ENCODE peak calls at places on chromosomes 1 and 21, in nine cellular contexts. One of them, this sample, is unnamed.

GRCh38 chr1:167132306-167133010 is 38.6 kb downstream of the STYXL2 start:
- DNase-seq in HT1080: no peak
- DNase-seq in NK-92 treated with Interleukin-12 subunit alpha and Interleukin-12 subunit beta, amount 100 ng/mL, for 24 hours: no peak
- DNase-seq in activated naive CD4-positive, alpha-beta T cell treated with anti-CD3 and anti-CD28 coated beads for 36 hours: no peak
- DNase-seq in HEK293T: no peak
- DNase-seq in activated CD4-positive, alpha-beta T cell treated with anti-CD3 and anti-CD28 coated beads, Interleukin-2, amount 10 ng/mL, durations not matched to agents 7 days and 5 days: no peak
- DNase-seq in head of caudate nucleus: no peak
- DNase-seq in choroid plexus epithelial cell: no peak
- DNase-seq in RWPE1: no peak
- DNase-seq in this sample: no peak

GRCh38 chr1:185813401-185813979 is 79.3 kb downstream of the HMCN1 start:
- DNase-seq in NK-92 treated with Interleukin-12 subunit alpha and Interleukin-12 subunit beta, amount 100 ng/mL, for 24 hours: no peak
- DNase-seq in HEK293T: peak
- DNase-seq in head of caudate nucleus: peak
- DNase-seq in choroid plexus epithelial cell: peak
- DNase-seq in activated CD4-positive, alpha-beta T cell treated with anti-CD3 and anti-CD28 coated beads, Interleukin-2, amount 10 ng/mL, durations not matched to agents 7 days and 5 days: no peak
- DNase-seq in HT1080: peak
- DNase-seq in activated naive CD4-positive, alpha-beta T cell treated with anti-CD3 and anti-CD28 coated beads for 36 hours: peak
- DNase-seq in RWPE1: peak
- DNase-seq in this sample: no peak

GRCh38 chr1:217524787-217525520 is 105.9 kb downstream of the GPATCH2 start:
- DNase-seq in RWPE1: no peak
- DNase-seq in head of caudate nucleus: no peak
- DNase-seq in HEK293T: no peak
- DNase-seq in activated naive CD4-positive, alpha-beta T cell treated with anti-CD3 and anti-CD28 coated beads for 36 hours: no peak
- DNase-seq in HT1080: no peak
- DNase-seq in activated CD4-positive, alpha-beta T cell treated with anti-CD3 and anti-CD28 coated beads, Interleukin-2, amount 10 ng/mL, durations not matched to agents 7 days and 5 days: no peak
- DNase-seq in NK-92 treated with Interleukin-12 subunit alpha and Interleukin-12 subunit beta, amount 100 ng/mL, for 24 hours: no peak
- DNase-seq in choroid plexus epithelial cell: peak
- DNase-seq in this sample: no peak

GRCh38 chr1:85109475-85109874 is 61.2 kb upstream of the MCOLN3 start:
- DNase-seq in choroid plexus epithelial cell: peak
- DNase-seq in activated naive CD4-positive, alpha-beta T cell treated with anti-CD3 and anti-CD28 coated beads for 36 hours: peak
- DNase-seq in HEK293T: peak
- DNase-seq in head of caudate nucleus: peak
- DNase-seq in RWPE1: peak
- DNase-seq in activated CD4-positive, alpha-beta T cell treated with anti-CD3 and anti-CD28 coated beads, Interleukin-2, amount 10 ng/mL, durations not matched to agents 7 days and 5 days: peak
- DNase-seq in HT1080: peak
- DNase-seq in NK-92 treated with Interleukin-12 subunit alpha and Interleukin-12 subunit beta, amount 100 ng/mL, for 24 hours: no peak
- DNase-seq in this sample: no peak

GRCh38 chr1:112247971-112248370 is 148.0 kb upstream of the CTTNBP2NL start:
- DNase-seq in HT1080: no peak
- DNase-seq in HEK293T: no peak
- DNase-seq in choroid plexus epithelial cell: no peak
- DNase-seq in activated naive CD4-positive, alpha-beta T cell treated with anti-CD3 and anti-CD28 coated beads for 36 hours: no peak
- DNase-seq in RWPE1: no peak
- DNase-seq in head of caudate nucleus: no peak
- DNase-seq in NK-92 treated with Interleukin-12 subunit alpha and Interleukin-12 subunit beta, amount 100 ng/mL, for 24 hours: no peak
- DNase-seq in activated CD4-positive, alpha-beta T cell treated with anti-CD3 and anti-CD28 coated beads, Interleukin-2, amount 10 ng/mL, durations not matched to agents 7 days and 5 days: no peak
- DNase-seq in this sample: no peak

GRCh38 chr1:159483501-159483900 is 44.0 kb downstream of the OR10J1 start:
- DNase-seq in activated CD4-positive, alpha-beta T cell treated with anti-CD3 and anti-CD28 coated beads, Interleukin-2, amount 10 ng/mL, durations not matched to agents 7 days and 5 days: no peak
- DNase-seq in HEK293T: no peak
- DNase-seq in RWPE1: no peak
- DNase-seq in HT1080: no peak
- DNase-seq in NK-92 treated with Interleukin-12 subunit alpha and Interleukin-12 subunit beta, amount 100 ng/mL, for 24 hours: no peak
- DNase-seq in choroid plexus epithelial cell: no peak
- DNase-seq in activated naive CD4-positive, alpha-beta T cell treated with anti-CD3 and anti-CD28 coated beads for 36 hours: no peak
- DNase-seq in head of caudate nucleus: no peak
- DNase-seq in this sample: no peak

GRCh38 chr1:151106891-151107290 is 36.3 kb downstream of the GABPB2 start:
- DNase-seq in RWPE1: peak
- DNase-seq in activated naive CD4-positive, alpha-beta T cell treated with anti-CD3 and anti-CD28 coated beads for 36 hours: no peak
- DNase-seq in NK-92 treated with Interleukin-12 subunit alpha and Interleukin-12 subunit beta, amount 100 ng/mL, for 24 hours: no peak
- DNase-seq in activated CD4-positive, alpha-beta T cell treated with anti-CD3 and anti-CD28 coated beads, Interleukin-2, amount 10 ng/mL, durations not matched to agents 7 days and 5 days: no peak
- DNase-seq in HEK293T: no peak
- DNase-seq in choroid plexus epithelial cell: peak
- DNase-seq in head of caudate nucleus: no peak
- DNase-seq in HT1080: peak
- DNase-seq in this sample: no peak

GRCh38 chr1:29970747-29971325 is 734.5 kb downstream of the PTPRU start:
- DNase-seq in activated naive CD4-positive, alpha-beta T cell treated with anti-CD3 and anti-CD28 coated beads for 36 hours: no peak
- DNase-seq in HT1080: no peak
- DNase-seq in NK-92 treated with Interleukin-12 subunit alpha and Interleukin-12 subunit beta, amount 100 ng/mL, for 24 hours: no peak
- DNase-seq in head of caudate nucleus: peak
- DNase-seq in RWPE1: no peak
- DNase-seq in activated CD4-positive, alpha-beta T cell treated with anti-CD3 and anti-CD28 coated beads, Interleukin-2, amount 10 ng/mL, durations not matched to agents 7 days and 5 days: no peak
- DNase-seq in HEK293T: no peak
- DNase-seq in choroid plexus epithelial cell: no peak
- DNase-seq in this sample: peak

GRCh38 chr1:7485086-7485780 is 285.9 kb upstream of the VAMP3 start:
- DNase-seq in head of caudate nucleus: no peak
- DNase-seq in HT1080: no peak
- DNase-seq in NK-92 treated with Interleukin-12 subunit alpha and Interleukin-12 subunit beta, amount 100 ng/mL, for 24 hours: no peak
- DNase-seq in activated CD4-positive, alpha-beta T cell treated with anti-CD3 and anti-CD28 coated beads, Interleukin-2, amount 10 ng/mL, durations not matched to agents 7 days and 5 days: no peak
- DNase-seq in activated naive CD4-positive, alpha-beta T cell treated with anti-CD3 and anti-CD28 coated beads for 36 hours: no peak
- DNase-seq in HEK293T: no peak
- DNase-seq in RWPE1: no peak
- DNase-seq in choroid plexus epithelial cell: no peak
- DNase-seq in this sample: no peak

GRCh38 chr1:36794460-36794859 is 239.9 kb downstream of the GRIK3 start:
- DNase-seq in head of caudate nucleus: no peak
- DNase-seq in activated CD4-positive, alpha-beta T cell treated with anti-CD3 and anti-CD28 coated beads, Interleukin-2, amount 10 ng/mL, durations not matched to agents 7 days and 5 days: no peak
- DNase-seq in HT1080: no peak
- DNase-seq in HEK293T: no peak
- DNase-seq in RWPE1: no peak
- DNase-seq in activated naive CD4-positive, alpha-beta T cell treated with anti-CD3 and anti-CD28 coated beads for 36 hours: no peak
- DNase-seq in choroid plexus epithelial cell: no peak
- DNase-seq in NK-92 treated with Interleukin-12 subunit alpha and Interleukin-12 subunit beta, amount 100 ng/mL, for 24 hours: no peak
- DNase-seq in this sample: no peak

GRCh38 chr1:37472994-37473393 is 1.4 kb upstream of the ZC3H12A start:
- DNase-seq in RWPE1: no peak
- DNase-seq in HT1080: no peak
- DNase-seq in activated CD4-positive, alpha-beta T cell treated with anti-CD3 and anti-CD28 coated beads, Interleukin-2, amount 10 ng/mL, durations not matched to agents 7 days and 5 days: no peak
- DNase-seq in HEK293T: no peak
- DNase-seq in choroid plexus epithelial cell: no peak
- DNase-seq in head of caudate nucleus: no peak
- DNase-seq in activated naive CD4-positive, alpha-beta T cell treated with anti-CD3 and anti-CD28 coated beads for 36 hours: no peak
- DNase-seq in NK-92 treated with Interleukin-12 subunit alpha and Interleukin-12 subunit beta, amount 100 ng/mL, for 24 hours: no peak
- DNase-seq in this sample: no peak

GRCh38 chr1:15153184-15153841 is at the start of gene TMEM51:
- DNase-seq in HT1080: peak
- DNase-seq in choroid plexus epithelial cell: peak
- DNase-seq in head of caudate nucleus: peak
- DNase-seq in HEK293T: peak
- DNase-seq in activated naive CD4-positive, alpha-beta T cell treated with anti-CD3 and anti-CD28 coated beads for 36 hours: no peak
- DNase-seq in NK-92 treated with Interleukin-12 subunit alpha and Interleukin-12 subunit beta, amount 100 ng/mL, for 24 hours: no peak
- DNase-seq in activated CD4-positive, alpha-beta T cell treated with anti-CD3 and anti-CD28 coated beads, Interleukin-2, amount 10 ng/mL, durations not matched to agents 7 days and 5 days: no peak
- DNase-seq in RWPE1: peak
- DNase-seq in this sample: peak

GRCh38 chr1:178037510-178038253 is 56.2 kb upstream of the RASAL2 start:
- DNase-seq in choroid plexus epithelial cell: peak
- DNase-seq in NK-92 treated with Interleukin-12 subunit alpha and Interleukin-12 subunit beta, amount 100 ng/mL, for 24 hours: no peak
- DNase-seq in HEK293T: peak
- DNase-seq in activated naive CD4-positive, alpha-beta T cell treated with anti-CD3 and anti-CD28 coated beads for 36 hours: no peak
- DNase-seq in RWPE1: peak
- DNase-seq in activated CD4-positive, alpha-beta T cell treated with anti-CD3 and anti-CD28 coated beads, Interleukin-2, amount 10 ng/mL, durations not matched to agents 7 days and 5 days: no peak
- DNase-seq in head of caudate nucleus: peak
- DNase-seq in HT1080: no peak
- DNase-seq in this sample: peak

GRCh38 chr1:228493141-228494043 is 6.2 kb downstream of the RNF187 start:
- DNase-seq in NK-92 treated with Interleukin-12 subunit alpha and Interleukin-12 subunit beta, amount 100 ng/mL, for 24 hours: no peak
- DNase-seq in activated CD4-positive, alpha-beta T cell treated with anti-CD3 and anti-CD28 coated beads, Interleukin-2, amount 10 ng/mL, durations not matched to agents 7 days and 5 days: no peak
- DNase-seq in HEK293T: no peak
- DNase-seq in RWPE1: no peak
- DNase-seq in activated naive CD4-positive, alpha-beta T cell treated with anti-CD3 and anti-CD28 coated beads for 36 hours: no peak
- DNase-seq in HT1080: no peak
- DNase-seq in head of caudate nucleus: no peak
- DNase-seq in choroid plexus epithelial cell: no peak
- DNase-seq in this sample: no peak

GRCh38 chr1:203368624-203369451 is 17.9 kb upstream of the FMOD start:
- DNase-seq in RWPE1: peak
- DNase-seq in HEK293T: no peak
- DNase-seq in HT1080: peak
- DNase-seq in choroid plexus epithelial cell: peak
- DNase-seq in head of caudate nucleus: no peak
- DNase-seq in NK-92 treated with Interleukin-12 subunit alpha and Interleukin-12 subunit beta, amount 100 ng/mL, for 24 hours: no peak
- DNase-seq in activated CD4-positive, alpha-beta T cell treated with anti-CD3 and anti-CD28 coated beads, Interleukin-2, amount 10 ng/mL, durations not matched to agents 7 days and 5 days: no peak
- DNase-seq in activated naive CD4-positive, alpha-beta T cell treated with anti-CD3 and anti-CD28 coated beads for 36 hours: no peak
- DNase-seq in this sample: no peak

GRCh38 chr1:186967659-186968394 is 139.1 kb downstream of the PLA2G4A start:
- DNase-seq in choroid plexus epithelial cell: peak
- DNase-seq in RWPE1: peak
- DNase-seq in NK-92 treated with Interleukin-12 subunit alpha and Interleukin-12 subunit beta, amount 100 ng/mL, for 24 hours: no peak
- DNase-seq in activated CD4-positive, alpha-beta T cell treated with anti-CD3 and anti-CD28 coated beads, Interleukin-2, amount 10 ng/mL, durations not matched to agents 7 days and 5 days: no peak
- DNase-seq in HEK293T: no peak
- DNase-seq in HT1080: peak
- DNase-seq in activated naive CD4-positive, alpha-beta T cell treated with anti-CD3 and anti-CD28 coated beads for 36 hours: no peak
- DNase-seq in head of caudate nucleus: no peak
- DNase-seq in this sample: no peak

GRCh38 chr1:226646870-226647449 is 92.1 kb downstream of the ITPKB start:
- DNase-seq in activated naive CD4-positive, alpha-beta T cell treated with anti-CD3 and anti-CD28 coated beads for 36 hours: no peak
- DNase-seq in RWPE1: no peak
- DNase-seq in choroid plexus epithelial cell: no peak
- DNase-seq in activated CD4-positive, alpha-beta T cell treated with anti-CD3 and anti-CD28 coated beads, Interleukin-2, amount 10 ng/mL, durations not matched to agents 7 days and 5 days: no peak
- DNase-seq in HT1080: no peak
- DNase-seq in NK-92 treated with Interleukin-12 subunit alpha and Interleukin-12 subunit beta, amount 100 ng/mL, for 24 hours: no peak
- DNase-seq in head of caudate nucleus: no peak
- DNase-seq in HEK293T: no peak
- DNase-seq in this sample: no peak

GRCh38 chr1:52037909-52038308 is 4.3 kb upstream of the KTI12 start:
- DNase-seq in activated CD4-positive, alpha-beta T cell treated with anti-CD3 and anti-CD28 coated beads, Interleukin-2, amount 10 ng/mL, durations not matched to agents 7 days and 5 days: no peak
- DNase-seq in choroid plexus epithelial cell: no peak
- DNase-seq in HEK293T: no peak
- DNase-seq in head of caudate nucleus: no peak
- DNase-seq in NK-92 treated with Interleukin-12 subunit alpha and Interleukin-12 subunit beta, amount 100 ng/mL, for 24 hours: no peak
- DNase-seq in activated naive CD4-positive, alpha-beta T cell treated with anti-CD3 and anti-CD28 coated beads for 36 hours: no peak
- DNase-seq in RWPE1: no peak
- DNase-seq in HT1080: no peak
- DNase-seq in this sample: no peak

GRCh38 chr1:180249725-180250498 is 19.8 kb downstream of the LHX4 start:
- DNase-seq in HT1080: peak
- DNase-seq in head of caudate nucleus: no peak
- DNase-seq in HEK293T: no peak
- DNase-seq in activated naive CD4-positive, alpha-beta T cell treated with anti-CD3 and anti-CD28 coated beads for 36 hours: no peak
- DNase-seq in NK-92 treated with Interleukin-12 subunit alpha and Interleukin-12 subunit beta, amount 100 ng/mL, for 24 hours: no peak
- DNase-seq in RWPE1: no peak
- DNase-seq in choroid plexus epithelial cell: peak
- DNase-seq in activated CD4-positive, alpha-beta T cell treated with anti-CD3 and anti-CD28 coated beads, Interleukin-2, amount 10 ng/mL, durations not matched to agents 7 days and 5 days: no peak
- DNase-seq in this sample: no peak

GRCh38 chr1:167013124-167013900 is 24.2 kb downstream of the MAEL start:
- DNase-seq in HT1080: no peak
- DNase-seq in choroid plexus epithelial cell: no peak
- DNase-seq in head of caudate nucleus: no peak
- DNase-seq in NK-92 treated with Interleukin-12 subunit alpha and Interleukin-12 subunit beta, amount 100 ng/mL, for 24 hours: no peak
- DNase-seq in activated naive CD4-positive, alpha-beta T cell treated with anti-CD3 and anti-CD28 coated beads for 36 hours: no peak
- DNase-seq in RWPE1: no peak
- DNase-seq in HEK293T: no peak
- DNase-seq in activated CD4-positive, alpha-beta T cell treated with anti-CD3 and anti-CD28 coated beads, Interleukin-2, amount 10 ng/mL, durations not matched to agents 7 days and 5 days: no peak
- DNase-seq in this sample: no peak

GRCh38 chr1:155871390-155871789 is 12.0 kb downstream of the SYT11 start:
- DNase-seq in activated CD4-positive, alpha-beta T cell treated with anti-CD3 and anti-CD28 coated beads, Interleukin-2, amount 10 ng/mL, durations not matched to agents 7 days and 5 days: no peak
- DNase-seq in HEK293T: no peak
- DNase-seq in head of caudate nucleus: peak
- DNase-seq in NK-92 treated with Interleukin-12 subunit alpha and Interleukin-12 subunit beta, amount 100 ng/mL, for 24 hours: no peak
- DNase-seq in RWPE1: no peak
- DNase-seq in activated naive CD4-positive, alpha-beta T cell treated with anti-CD3 and anti-CD28 coated beads for 36 hours: no peak
- DNase-seq in HT1080: no peak
- DNase-seq in choroid plexus epithelial cell: peak
- DNase-seq in this sample: peak

GRCh38 chr1:3066250-3066711 is 2.7 kb upstream of the PRDM16 start:
- DNase-seq in choroid plexus epithelial cell: no peak
- DNase-seq in HT1080: no peak
- DNase-seq in activated CD4-positive, alpha-beta T cell treated with anti-CD3 and anti-CD28 coated beads, Interleukin-2, amount 10 ng/mL, durations not matched to agents 7 days and 5 days: no peak
- DNase-seq in RWPE1: no peak
- DNase-seq in head of caudate nucleus: no peak
- DNase-seq in activated naive CD4-positive, alpha-beta T cell treated with anti-CD3 and anti-CD28 coated beads for 36 hours: no peak
- DNase-seq in NK-92 treated with Interleukin-12 subunit alpha and Interleukin-12 subunit beta, amount 100 ng/mL, for 24 hours: no peak
- DNase-seq in HEK293T: no peak
- DNase-seq in this sample: no peak

GRCh38 chr1:106571109-106571508 is 485.4 kb upstream of the PRMT6 start:
- DNase-seq in NK-92 treated with Interleukin-12 subunit alpha and Interleukin-12 subunit beta, amount 100 ng/mL, for 24 hours: no peak
- DNase-seq in choroid plexus epithelial cell: peak
- DNase-seq in HEK293T: no peak
- DNase-seq in RWPE1: no peak
- DNase-seq in activated naive CD4-positive, alpha-beta T cell treated with anti-CD3 and anti-CD28 coated beads for 36 hours: no peak
- DNase-seq in head of caudate nucleus: no peak
- DNase-seq in activated CD4-positive, alpha-beta T cell treated with anti-CD3 and anti-CD28 coated beads, Interleukin-2, amount 10 ng/mL, durations not matched to agents 7 days and 5 days: no peak
- DNase-seq in HT1080: no peak
- DNase-seq in this sample: no peak

GRCh38 chr21:31780944-31781343 is 49.0 kb upstream of the SCAF4 start:
- DNase-seq in choroid plexus epithelial cell: peak
- DNase-seq in RWPE1: peak
- DNase-seq in NK-92 treated with Interleukin-12 subunit alpha and Interleukin-12 subunit beta, amount 100 ng/mL, for 24 hours: no peak
- DNase-seq in activated CD4-positive, alpha-beta T cell treated with anti-CD3 and anti-CD28 coated beads, Interleukin-2, amount 10 ng/mL, durations not matched to agents 7 days and 5 days: no peak
- DNase-seq in HT1080: no peak
- DNase-seq in head of caudate nucleus: no peak
- DNase-seq in activated naive CD4-positive, alpha-beta T cell treated with anti-CD3 and anti-CD28 coated beads for 36 hours: no peak
- DNase-seq in HEK293T: no peak
- DNase-seq in this sample: no peak

GRCh38 chr21:41786521-41786987 is 19.7 kb upstream of the RIPK4 start:
- DNase-seq in activated naive CD4-positive, alpha-beta T cell treated with anti-CD3 and anti-CD28 coated beads for 36 hours: no peak
- DNase-seq in choroid plexus epithelial cell: no peak
- DNase-seq in HEK293T: no peak
- DNase-seq in head of caudate nucleus: no peak
- DNase-seq in RWPE1: peak
- DNase-seq in NK-92 treated with Interleukin-12 subunit alpha and Interleukin-12 subunit beta, amount 100 ng/mL, for 24 hours: no peak
- DNase-seq in HT1080: peak
- DNase-seq in activated CD4-positive, alpha-beta T cell treated with anti-CD3 and anti-CD28 coated beads, Interleukin-2, amount 10 ng/mL, durations not matched to agents 7 days and 5 days: no peak
- DNase-seq in this sample: no peak

GRCh38 chr1:246577720-246578106 is 11.5 kb downstream of the CNST start:
- DNase-seq in RWPE1: no peak
- DNase-seq in choroid plexus epithelial cell: no peak
- DNase-seq in head of caudate nucleus: no peak
- DNase-seq in NK-92 treated with Interleukin-12 subunit alpha and Interleukin-12 subunit beta, amount 100 ng/mL, for 24 hours: no peak
- DNase-seq in activated naive CD4-positive, alpha-beta T cell treated with anti-CD3 and anti-CD28 coated beads for 36 hours: no peak
- DNase-seq in HEK293T: no peak
- DNase-seq in HT1080: no peak
- DNase-seq in activated CD4-positive, alpha-beta T cell treated with anti-CD3 and anti-CD28 coated beads, Interleukin-2, amount 10 ng/mL, durations not matched to agents 7 days and 5 days: no peak
- DNase-seq in this sample: no peak

GRCh38 chr1:219924348-219924747 is 4.0 kb downstream of the SLC30A10 start:
- DNase-seq in HT1080: no peak
- DNase-seq in NK-92 treated with Interleukin-12 subunit alpha and Interleukin-12 subunit beta, amount 100 ng/mL, for 24 hours: no peak
- DNase-seq in choroid plexus epithelial cell: no peak
- DNase-seq in activated naive CD4-positive, alpha-beta T cell treated with anti-CD3 and anti-CD28 coated beads for 36 hours: no peak
- DNase-seq in activated CD4-positive, alpha-beta T cell treated with anti-CD3 and anti-CD28 coated beads, Interleukin-2, amount 10 ng/mL, durations not matched to agents 7 days and 5 days: no peak
- DNase-seq in head of caudate nucleus: no peak
- DNase-seq in RWPE1: no peak
- DNase-seq in HEK293T: no peak
- DNase-seq in this sample: no peak

GRCh38 chr1:172977296-172978027 is 73.3 kb downstream of the TNFSF18 start:
- DNase-seq in RWPE1: no peak
- DNase-seq in activated CD4-positive, alpha-beta T cell treated with anti-CD3 and anti-CD28 coated beads, Interleukin-2, amount 10 ng/mL, durations not matched to agents 7 days and 5 days: no peak
- DNase-seq in HT1080: no peak
- DNase-seq in NK-92 treated with Interleukin-12 subunit alpha and Interleukin-12 subunit beta, amount 100 ng/mL, for 24 hours: no peak
- DNase-seq in activated naive CD4-positive, alpha-beta T cell treated with anti-CD3 and anti-CD28 coated beads for 36 hours: no peak
- DNase-seq in HEK293T: no peak
- DNase-seq in choroid plexus epithelial cell: no peak
- DNase-seq in head of caudate nucleus: no peak
- DNase-seq in this sample: no peak

GRCh38 chr1:111553199-111553598 is 49.8 kb upstream of the ADORA3 start:
- DNase-seq in RWPE1: peak
- DNase-seq in HEK293T: no peak
- DNase-seq in activated CD4-positive, alpha-beta T cell treated with anti-CD3 and anti-CD28 coated beads, Interleukin-2, amount 10 ng/mL, durations not matched to agents 7 days and 5 days: no peak
- DNase-seq in HT1080: peak
- DNase-seq in head of caudate nucleus: no peak
- DNase-seq in activated naive CD4-positive, alpha-beta T cell treated with anti-CD3 and anti-CD28 coated beads for 36 hours: no peak
- DNase-seq in choroid plexus epithelial cell: peak
- DNase-seq in NK-92 treated with Interleukin-12 subunit alpha and Interleukin-12 subunit beta, amount 100 ng/mL, for 24 hours: no peak
- DNase-seq in this sample: no peak

GRCh38 chr21:16605588-16605987 is 875.8 kb downstream of the USP25 start:
- DNase-seq in activated naive CD4-positive, alpha-beta T cell treated with anti-CD3 and anti-CD28 coated beads for 36 hours: no peak
- DNase-seq in RWPE1: no peak
- DNase-seq in HT1080: no peak
- DNase-seq in HEK293T: no peak
- DNase-seq in NK-92 treated with Interleukin-12 subunit alpha and Interleukin-12 subunit beta, amount 100 ng/mL, for 24 hours: no peak
- DNase-seq in activated CD4-positive, alpha-beta T cell treated with anti-CD3 and anti-CD28 coated beads, Interleukin-2, amount 10 ng/mL, durations not matched to agents 7 days and 5 days: no peak
- DNase-seq in choroid plexus epithelial cell: peak
- DNase-seq in head of caudate nucleus: peak
- DNase-seq in this sample: peak

GRCh38 chr1:7526196-7526866 is 244.8 kb upstream of the VAMP3 start:
- DNase-seq in RWPE1: peak
- DNase-seq in activated CD4-positive, alpha-beta T cell treated with anti-CD3 and anti-CD28 coated beads, Interleukin-2, amount 10 ng/mL, durations not matched to agents 7 days and 5 days: no peak
- DNase-seq in HEK293T: no peak
- DNase-seq in activated naive CD4-positive, alpha-beta T cell treated with anti-CD3 and anti-CD28 coated beads for 36 hours: no peak
- DNase-seq in head of caudate nucleus: no peak
- DNase-seq in choroid plexus epithelial cell: no peak
- DNase-seq in HT1080: no peak
- DNase-seq in NK-92 treated with Interleukin-12 subunit alpha and Interleukin-12 subunit beta, amount 100 ng/mL, for 24 hours: no peak
- DNase-seq in this sample: no peak

This sample was measured in putamen.